ENCODE peak calls at places on chromosomes 4 and X, in five cellular contexts. D is SK-N-SH, P is PC-3, K is GM23338, M is hepatocyte. X is an unnamed sample.
A peak's percentile ranks its signal among the peaks of the same experiment; 100 is the strongest.

GRCh38 chr4:40548256-40548655 is 81.4 kb downstream of the RBM47 start:
- DNase-seq in D (no peak), M (no peak), K (no peak), P (no peak), X (no peak)

GRCh38 chrX:1162119-1162916 is 50.1 kb downstream of the CRLF2 start:
- DNase-seq in K (no peak), D (no peak), M (no peak), P (no peak), X (no peak)

GRCh38 chr4:173642509-173642908 is 112.5 kb upstream of the HAND2 start:
- DNase-seq in M (no peak), D (no peak), K (peak; percentile 34), P (no peak), X (no peak)

GRCh38 chr4:848803-849477 is 23.0 kb upstream of the CPLX1 start:
- DNase-seq in D (peak; percentile 25), M (no peak), P (no peak), K (no peak), X (no peak)

GRCh38 chr4:37995981-37996770 is 36.0 kb downstream of the PTTG2 start:
- DNase-seq in D (no peak), M (no peak), P (no peak), K (no peak), X (no peak)

GRCh38 chr4:1770791-1771231 is 22.3 kb upstream of the FGFR3 start:
- DNase-seq in K (no peak), P (no peak), M (no peak), D (no peak), X (no peak)

GRCh38 chr4:76090241-76090691 is 15.8 kb downstream of the ART3 start:
- DNase-seq in K (no peak), D (peak; percentile 45), M (peak; percentile 34), P (no peak), X (no peak)

GRCh38 chrX:97065973-97066372 is 182.3 kb downstream of the RPA4 start:
- DNase-seq in P (peak; percentile 14), D (no peak), K (no peak), M (no peak), X (no peak)

GRCh38 chr4:108731001-108731400 is 31.9 kb downstream of the ETNPPL start:
- DNase-seq in P (no peak), D (no peak), M (no peak), K (no peak), X (no peak)

GRCh38 chrX:109847257-109848187 is 114.5 kb upstream of the ACSL4 start:
- DNase-seq in M (peak; percentile 35), D (no peak), K (no peak), P (peak; percentile 77), X (no peak)

GRCh38 chr4:71261633-71262121 is 77.1 kb upstream of the SLC4A4 start:
- DNase-seq in K (no peak), P (peak; percentile 41), M (no peak), D (no peak), X (no peak)

GRCh38 chr4:3389879-3390840 is 51.6 kb upstream of the HGFAC start:
- DNase-seq in M (no peak), P (no peak), D (no peak), K (no peak), X (peak; percentile 67)

GRCh38 chrX:144801786-144802185 is 445.5 kb upstream of the SPANXN1 start:
- DNase-seq in M (no peak), D (no peak), P (peak; percentile 70), K (no peak), X (no peak)

GRCh38 chr4:183349673-183350072 is 27.4 kb upstream of the CLDN24 start:
- DNase-seq in K (no peak), P (peak; percentile 58), D (no peak), M (no peak), X (no peak)

GRCh38 chr4:118076958-118077766 is 42.9 kb downstream of the NDST3 start:
- DNase-seq in D (peak; percentile 24), P (peak; percentile 46), K (peak; percentile 87), M (peak; percentile 30), X (peak; percentile 52)

GRCh38 chr4:185304944-185305690 is 90.6 kb downstream of the LRP2BP start:
- DNase-seq in K (peak; percentile 79), P (peak; percentile 59), D (peak; percentile 28), M (peak; percentile 18), X (peak; percentile 82)

GRCh38 chr4:3176625-3177229 is 72.2 kb upstream of the MSANTD1 start:
- DNase-seq in K (no peak), D (no peak), M (no peak), P (no peak), X (no peak)

GRCh38 chr4:119785963-119786362 is 157.4 kb upstream of the PDE5A start:
- DNase-seq in P (peak; percentile 44), D (no peak), M (peak; percentile 37), K (peak; percentile 58), X (no peak)

GRCh38 chrX:6954836-6955235 is 192.7 kb upstream of the STS start:
- DNase-seq in K (no peak), P (no peak), D (no peak), M (no peak), X (no peak)

GRCh38 chr4:71978192-71978845 is 53.5 kb upstream of the NPFFR2 start:
- DNase-seq in M (no peak), D (no peak), K (no peak), P (no peak), X (no peak)

GRCh38 chr4:169485791-169486742 is 126.3 kb downstream of the NEK1 start:
- DNase-seq in D (peak; percentile 43), K (peak; percentile 66), M (peak; percentile 48), P (peak; percentile 74), X (peak; percentile 49)

GRCh38 chr4:156596026-156596425 is 375.6 kb downstream of the PDGFC start:
- DNase-seq in K (no peak), D (no peak), M (no peak), P (no peak), X (no peak)

GRCh38 chr4:38985363-38986065 is 46.7 kb downstream of the TMEM156 start:
- DNase-seq in D (no peak), P (no peak), K (no peak), M (no peak), X (peak; percentile 52)

GRCh38 chrX:20267924-20268701 is 1.4 kb upstream of the RPS6KA3 start:
- DNase-seq in M (peak; percentile 49), K (peak; percentile 70), P (no peak), D (peak; percentile 56), X (peak; percentile 61)

GRCh38 chr4:153684182-153685073 is at the start of gene TLR2:
- DNase-seq in D (peak; percentile 73), P (peak; percentile 43), K (peak; percentile 80), M (peak; percentile 87), X (peak; percentile 78)

GRCh38 chr4:69485130-69485529 is 10.6 kb downstream of the UGT2B4 start:
- DNase-seq in D (no peak), K (no peak), M (no peak), P (no peak), X (no peak)

GRCh38 chr4:52883183-52883621 is 21.1 kb downstream of the RASL11B start:
- DNase-seq in D (no peak), K (peak; percentile 43), M (peak; percentile 54), P (peak; percentile 73), X (peak; percentile 55)

GRCh38 chrX:22660756-22661155 is 339.0 kb upstream of the DDX53 start:
- DNase-seq in K (no peak), P (no peak), M (no peak), D (no peak), X (no peak)

GRCh38 chr4:153233761-153234371 is 29.6 kb downstream of the TRIM2 start:
- DNase-seq in M (peak; percentile 33), P (peak; percentile 90), K (no peak), D (no peak), X (no peak)

GRCh38 chr4:138870739-138871633 is 144.6 kb upstream of the NOCT start:
- DNase-seq in P (peak; percentile 80), K (peak; percentile 88), M (peak; percentile 86), D (peak; percentile 70), X (peak; percentile 81)

GRCh38 chrX:129540068-129540653 is at the start of gene OCRL:
- DNase-seq in M (peak; percentile 82), D (peak; percentile 91), P (peak; percentile 77), K (peak; percentile 71), X (peak; percentile 84)

GRCh38 chr4:152687974-152688599 is 8.3 kb upstream of the TMEM154 start:
- DNase-seq in K (no peak), D (no peak), P (no peak), M (no peak), X (no peak)

GRCh38 chr4:151415978-151416377 is 7.0 kb downstream of the FHIP1A start:
- DNase-seq in P (peak; percentile 80), D (no peak), K (no peak), M (no peak), X (no peak)

GRCh38 chr4:37463033-37463432 is 218.5 kb downstream of the NWD2 start:
- DNase-seq in D (no peak), M (no peak), P (no peak), K (no peak), X (no peak)

DNA sequence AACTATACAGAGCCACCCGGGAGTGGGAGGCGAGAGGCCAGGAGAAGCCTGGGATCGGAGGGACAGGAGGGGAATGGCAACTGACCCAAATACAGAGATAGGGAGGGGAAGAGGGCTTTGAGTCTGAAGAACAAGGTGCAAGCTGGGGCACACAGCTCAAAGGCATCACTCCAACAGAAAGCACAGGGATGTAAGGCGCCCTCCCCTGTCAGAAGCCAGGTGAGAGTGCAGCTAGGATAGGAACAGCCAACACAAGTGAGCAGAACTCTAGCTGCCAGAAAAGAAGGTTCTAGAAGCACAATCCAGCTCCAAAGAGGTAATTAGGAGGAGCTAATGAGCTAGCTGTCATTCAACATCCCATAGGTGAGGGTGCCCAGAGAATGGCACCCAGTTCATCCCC is 232.2 kb downstream of the DHX15 start:
- DNase-seq in K (no peak), P (no peak), M (no peak), D (no peak), X (no peak)
- TF ChIP-seq EZH2phosphoT487 in K (no peak), P (no peak), M (no peak), D (no peak), X (no peak)

GRCh38 chrX:38803609-38804480 is 2.6 kb downstream of the MID1IP1 start:
- DNase-seq in M (peak; percentile 90), K (peak; percentile 87), P (peak; percentile 86), D (peak; percentile 87), X (peak; percentile 89)
- H2AFZ ChIP-seq in M (peak overlapping the region; percentile 21), K (no peak overlapping the region), P (peak overlapping the region; percentile 52), D (no peak overlapping the region), X (no peak overlapping the region)

DNA sequence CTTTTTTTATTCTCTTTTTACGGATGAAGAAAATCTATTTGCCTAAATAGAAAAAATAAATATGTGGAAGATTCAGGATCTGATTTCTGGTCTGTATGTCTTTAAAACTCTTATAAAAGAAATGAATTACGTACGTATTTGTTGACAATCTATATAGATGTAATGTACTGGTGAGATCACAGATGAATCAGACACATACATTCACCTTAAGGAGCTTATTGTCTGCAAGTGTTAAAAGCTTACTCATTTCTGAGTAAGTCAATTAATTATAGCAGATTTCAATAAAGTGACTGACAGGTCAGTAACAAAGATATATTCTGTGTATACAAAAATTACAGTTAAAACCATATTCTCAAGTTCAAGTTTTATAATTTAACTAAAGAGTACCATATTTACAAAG is 66.6 kb upstream of the NAF1 start:
- DNase-seq in P (no peak), D (no peak), K (no peak), M (no peak), X (no peak)
- H3K4me3 ChIP-seq in P (no peak overlapping the region), D (no peak overlapping the region), K (no peak overlapping the region), M (no peak overlapping the region), X (no peak overlapping the region)

DNA sequence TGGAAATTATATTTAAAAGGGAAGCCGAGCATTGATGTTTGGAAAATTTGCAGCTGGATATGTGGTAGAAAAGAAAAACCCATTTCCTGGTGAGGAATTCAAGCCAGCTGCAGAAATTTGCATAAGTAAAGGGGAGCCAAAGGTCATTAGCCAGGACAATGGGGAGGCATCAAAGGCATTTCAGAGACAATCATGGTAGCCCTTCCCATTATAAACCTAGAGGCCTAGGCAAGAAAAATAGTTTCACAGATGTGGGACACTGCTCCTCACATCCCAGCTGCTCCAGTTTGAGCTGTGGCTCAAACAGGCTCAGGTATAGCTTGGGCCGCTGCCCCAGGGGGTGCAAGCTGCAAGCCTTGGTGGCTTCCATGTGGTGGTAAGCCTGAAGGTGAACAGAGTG is 35.8 kb downstream of the NAP1L3 start:
- DNase-seq in P (no peak), D (no peak), M (no peak), K (peak; percentile 57), X (peak; percentile 48)
- TF ChIP-seq EZH2phosphoT487 in P (no peak), D (no peak), M (no peak), K (no peak), X (no peak)